ENCODE peak calls at places on chromosome 15, in seven cellular contexts. One of them, this sample, is unnamed.

GRCh38 chr15:62904511-62904910 is 138.0 kb upstream of the TPM1 start:
- DNase-seq in CD14-positive monocyte: no peak
- DNase-seq in stimulated activated CD8-positive, alpha-beta memory T cell treated with anti-CD3 and anti-CD28 coated beads, Interleukin-12 subunit alpha, Interleukin-12 subunit beta, amount 100 ng/mL, for 4 hours: no peak
- DNase-seq in cardiac muscle cell: no peak
- DNase-seq in GM12891: no peak
- DNase-seq in stimulated activated naive CD8-positive, alpha-beta T cell treated with anti-CD3 and anti-CD28 coated beads, Interleukin-15, amount 100 ng/mL, for 72 hours: no peak
- DNase-seq in activated CD8-positive, alpha-beta T cell treated with anti-CD3 and anti-CD28 coated beads for 36 hours: no peak
- DNase-seq in this sample: no peak

GRCh38 chr15:40344217-40344616 is 3.5 kb upstream of the CCDC9B start:
- DNase-seq in stimulated activated CD8-positive, alpha-beta memory T cell treated with anti-CD3 and anti-CD28 coated beads, Interleukin-12 subunit alpha, Interleukin-12 subunit beta, amount 100 ng/mL, for 4 hours: no peak
- DNase-seq in GM12891: no peak
- DNase-seq in CD14-positive monocyte: no peak
- DNase-seq in cardiac muscle cell: no peak
- DNase-seq in activated CD8-positive, alpha-beta T cell treated with anti-CD3 and anti-CD28 coated beads for 36 hours: no peak
- DNase-seq in stimulated activated naive CD8-positive, alpha-beta T cell treated with anti-CD3 and anti-CD28 coated beads, Interleukin-15, amount 100 ng/mL, for 72 hours: no peak
- DNase-seq in this sample: no peak

GRCh38 chr15:40103124-40103858 is 5.4 kb downstream of the BMF start:
- DNase-seq in cardiac muscle cell: peak
- DNase-seq in stimulated activated naive CD8-positive, alpha-beta T cell treated with anti-CD3 and anti-CD28 coated beads, Interleukin-15, amount 100 ng/mL, for 72 hours: no peak
- DNase-seq in GM12891: no peak
- DNase-seq in activated CD8-positive, alpha-beta T cell treated with anti-CD3 and anti-CD28 coated beads for 36 hours: no peak
- DNase-seq in CD14-positive monocyte: no peak
- DNase-seq in stimulated activated CD8-positive, alpha-beta memory T cell treated with anti-CD3 and anti-CD28 coated beads, Interleukin-12 subunit alpha, Interleukin-12 subunit beta, amount 100 ng/mL, for 4 hours: no peak
- DNase-seq in this sample: peak

GRCh38 chr15:23415321-23415865 is 31.6 kb downstream of the GOLGA6L2 start:
- DNase-seq in stimulated activated naive CD8-positive, alpha-beta T cell treated with anti-CD3 and anti-CD28 coated beads, Interleukin-15, amount 100 ng/mL, for 72 hours: no peak
- DNase-seq in stimulated activated CD8-positive, alpha-beta memory T cell treated with anti-CD3 and anti-CD28 coated beads, Interleukin-12 subunit alpha, Interleukin-12 subunit beta, amount 100 ng/mL, for 4 hours: no peak
- DNase-seq in activated CD8-positive, alpha-beta T cell treated with anti-CD3 and anti-CD28 coated beads for 36 hours: no peak
- DNase-seq in GM12891: no peak
- DNase-seq in cardiac muscle cell: no peak
- DNase-seq in CD14-positive monocyte: no peak
- DNase-seq in this sample: no peak

GRCh38 chr15:71669688-71670087 is 140.7 kb upstream of the NR2E3 start:
- DNase-seq in cardiac muscle cell: no peak
- DNase-seq in CD14-positive monocyte: no peak
- DNase-seq in activated CD8-positive, alpha-beta T cell treated with anti-CD3 and anti-CD28 coated beads for 36 hours: no peak
- DNase-seq in GM12891: no peak
- DNase-seq in stimulated activated CD8-positive, alpha-beta memory T cell treated with anti-CD3 and anti-CD28 coated beads, Interleukin-12 subunit alpha, Interleukin-12 subunit beta, amount 100 ng/mL, for 4 hours: no peak
- DNase-seq in stimulated activated naive CD8-positive, alpha-beta T cell treated with anti-CD3 and anti-CD28 coated beads, Interleukin-15, amount 100 ng/mL, for 72 hours: no peak
- DNase-seq in this sample: no peak

GRCh38 chr15:45372032-45372995 is 6.0 kb downstream of the GATM start:
- DNase-seq in stimulated activated CD8-positive, alpha-beta memory T cell treated with anti-CD3 and anti-CD28 coated beads, Interleukin-12 subunit alpha, Interleukin-12 subunit beta, amount 100 ng/mL, for 4 hours: no peak
- DNase-seq in CD14-positive monocyte: no peak
- DNase-seq in stimulated activated naive CD8-positive, alpha-beta T cell treated with anti-CD3 and anti-CD28 coated beads, Interleukin-15, amount 100 ng/mL, for 72 hours: no peak
- DNase-seq in GM12891: no peak
- DNase-seq in activated CD8-positive, alpha-beta T cell treated with anti-CD3 and anti-CD28 coated beads for 36 hours: no peak
- DNase-seq in cardiac muscle cell: no peak
- DNase-seq in this sample: no peak

GRCh38 chr15:74038707-74039655 is 43.4 kb downstream of the GOLGA6A start:
- DNase-seq in GM12891: no peak
- DNase-seq in stimulated activated CD8-positive, alpha-beta memory T cell treated with anti-CD3 and anti-CD28 coated beads, Interleukin-12 subunit alpha, Interleukin-12 subunit beta, amount 100 ng/mL, for 4 hours: no peak
- DNase-seq in stimulated activated naive CD8-positive, alpha-beta T cell treated with anti-CD3 and anti-CD28 coated beads, Interleukin-15, amount 100 ng/mL, for 72 hours: no peak
- DNase-seq in cardiac muscle cell: no peak
- DNase-seq in activated CD8-positive, alpha-beta T cell treated with anti-CD3 and anti-CD28 coated beads for 36 hours: no peak
- DNase-seq in CD14-positive monocyte: no peak
- DNase-seq in this sample: no peak

GRCh38 chr15:95624100-95624499 is 706.4 kb upstream of the NR2F2 start:
- DNase-seq in activated CD8-positive, alpha-beta T cell treated with anti-CD3 and anti-CD28 coated beads for 36 hours: no peak
- DNase-seq in CD14-positive monocyte: no peak
- DNase-seq in cardiac muscle cell: no peak
- DNase-seq in GM12891: no peak
- DNase-seq in stimulated activated naive CD8-positive, alpha-beta T cell treated with anti-CD3 and anti-CD28 coated beads, Interleukin-15, amount 100 ng/mL, for 72 hours: no peak
- DNase-seq in stimulated activated CD8-positive, alpha-beta memory T cell treated with anti-CD3 and anti-CD28 coated beads, Interleukin-12 subunit alpha, Interleukin-12 subunit beta, amount 100 ng/mL, for 4 hours: no peak
- DNase-seq in this sample: no peak

GRCh38 chr15:31774045-31774444 is 256.3 kb upstream of the CHRNA7 start:
- DNase-seq in CD14-positive monocyte: no peak
- DNase-seq in cardiac muscle cell: peak
- DNase-seq in stimulated activated CD8-positive, alpha-beta memory T cell treated with anti-CD3 and anti-CD28 coated beads, Interleukin-12 subunit alpha, Interleukin-12 subunit beta, amount 100 ng/mL, for 4 hours: no peak
- DNase-seq in activated CD8-positive, alpha-beta T cell treated with anti-CD3 and anti-CD28 coated beads for 36 hours: no peak
- DNase-seq in stimulated activated naive CD8-positive, alpha-beta T cell treated with anti-CD3 and anti-CD28 coated beads, Interleukin-15, amount 100 ng/mL, for 72 hours: no peak
- DNase-seq in GM12891: no peak
- DNase-seq in this sample: no peak

GRCh38 chr15:73022156-73022555 is 30.1 kb upstream of the NEO1 start:
- DNase-seq in stimulated activated CD8-positive, alpha-beta memory T cell treated with anti-CD3 and anti-CD28 coated beads, Interleukin-12 subunit alpha, Interleukin-12 subunit beta, amount 100 ng/mL, for 4 hours: no peak
- DNase-seq in CD14-positive monocyte: no peak
- DNase-seq in activated CD8-positive, alpha-beta T cell treated with anti-CD3 and anti-CD28 coated beads for 36 hours: no peak
- DNase-seq in stimulated activated naive CD8-positive, alpha-beta T cell treated with anti-CD3 and anti-CD28 coated beads, Interleukin-15, amount 100 ng/mL, for 72 hours: no peak
- DNase-seq in cardiac muscle cell: no peak
- DNase-seq in GM12891: no peak
- DNase-seq in this sample: no peak

GRCh38 chr15:52730163-52730562 is 51.0 kb upstream of the ATOSA start:
- DNase-seq in activated CD8-positive, alpha-beta T cell treated with anti-CD3 and anti-CD28 coated beads for 36 hours: peak
- DNase-seq in stimulated activated CD8-positive, alpha-beta memory T cell treated with anti-CD3 and anti-CD28 coated beads, Interleukin-12 subunit alpha, Interleukin-12 subunit beta, amount 100 ng/mL, for 4 hours: no peak
- DNase-seq in stimulated activated naive CD8-positive, alpha-beta T cell treated with anti-CD3 and anti-CD28 coated beads, Interleukin-15, amount 100 ng/mL, for 72 hours: peak
- DNase-seq in cardiac muscle cell: no peak
- DNase-seq in CD14-positive monocyte: no peak
- DNase-seq in GM12891: no peak
- DNase-seq in this sample: no peak

GRCh38 chr15:38461089-38461833 is 7.3 kb downstream of the FAM98B start:
- DNase-seq in GM12891: no peak
- DNase-seq in cardiac muscle cell: no peak
- DNase-seq in stimulated activated CD8-positive, alpha-beta memory T cell treated with anti-CD3 and anti-CD28 coated beads, Interleukin-12 subunit alpha, Interleukin-12 subunit beta, amount 100 ng/mL, for 4 hours: no peak
- DNase-seq in activated CD8-positive, alpha-beta T cell treated with anti-CD3 and anti-CD28 coated beads for 36 hours: no peak
- DNase-seq in CD14-positive monocyte: no peak
- DNase-seq in stimulated activated naive CD8-positive, alpha-beta T cell treated with anti-CD3 and anti-CD28 coated beads, Interleukin-15, amount 100 ng/mL, for 72 hours: no peak
- DNase-seq in this sample: no peak

GRCh38 chr15:36601952-36602351 is 22.5 kb downstream of the CDIN1 start:
- DNase-seq in stimulated activated naive CD8-positive, alpha-beta T cell treated with anti-CD3 and anti-CD28 coated beads, Interleukin-15, amount 100 ng/mL, for 72 hours: no peak
- DNase-seq in activated CD8-positive, alpha-beta T cell treated with anti-CD3 and anti-CD28 coated beads for 36 hours: no peak
- DNase-seq in cardiac muscle cell: no peak
- DNase-seq in CD14-positive monocyte: no peak
- DNase-seq in GM12891: no peak
- DNase-seq in stimulated activated CD8-positive, alpha-beta memory T cell treated with anti-CD3 and anti-CD28 coated beads, Interleukin-12 subunit alpha, Interleukin-12 subunit beta, amount 100 ng/mL, for 4 hours: no peak
- DNase-seq in this sample: no peak

GRCh38 chr15:31258260-31258659 is 68.4 kb upstream of the KLF13 start:
- DNase-seq in stimulated activated naive CD8-positive, alpha-beta T cell treated with anti-CD3 and anti-CD28 coated beads, Interleukin-15, amount 100 ng/mL, for 72 hours: no peak
- DNase-seq in stimulated activated CD8-positive, alpha-beta memory T cell treated with anti-CD3 and anti-CD28 coated beads, Interleukin-12 subunit alpha, Interleukin-12 subunit beta, amount 100 ng/mL, for 4 hours: no peak
- DNase-seq in cardiac muscle cell: no peak
- DNase-seq in CD14-positive monocyte: no peak
- DNase-seq in activated CD8-positive, alpha-beta T cell treated with anti-CD3 and anti-CD28 coated beads for 36 hours: no peak
- DNase-seq in GM12891: no peak
- DNase-seq in this sample: no peak

GRCh38 chr15:64877435-64877834 is 34.3 kb upstream of the ANKDD1A start:
- DNase-seq in stimulated activated naive CD8-positive, alpha-beta T cell treated with anti-CD3 and anti-CD28 coated beads, Interleukin-15, amount 100 ng/mL, for 72 hours: no peak
- DNase-seq in stimulated activated CD8-positive, alpha-beta memory T cell treated with anti-CD3 and anti-CD28 coated beads, Interleukin-12 subunit alpha, Interleukin-12 subunit beta, amount 100 ng/mL, for 4 hours: no peak
- DNase-seq in CD14-positive monocyte: peak
- DNase-seq in GM12891: no peak
- DNase-seq in cardiac muscle cell: no peak
- DNase-seq in activated CD8-positive, alpha-beta T cell treated with anti-CD3 and anti-CD28 coated beads for 36 hours: no peak
- DNase-seq in this sample: no peak

GRCh38 chr15:27222479-27222878 is 251.5 kb downstream of the GABRG3 start:
- DNase-seq in stimulated activated CD8-positive, alpha-beta memory T cell treated with anti-CD3 and anti-CD28 coated beads, Interleukin-12 subunit alpha, Interleukin-12 subunit beta, amount 100 ng/mL, for 4 hours: no peak
- DNase-seq in activated CD8-positive, alpha-beta T cell treated with anti-CD3 and anti-CD28 coated beads for 36 hours: no peak
- DNase-seq in cardiac muscle cell: no peak
- DNase-seq in CD14-positive monocyte: no peak
- DNase-seq in GM12891: no peak
- DNase-seq in stimulated activated naive CD8-positive, alpha-beta T cell treated with anti-CD3 and anti-CD28 coated beads, Interleukin-15, amount 100 ng/mL, for 72 hours: no peak
- DNase-seq in this sample: no peak